ENCODE peak calls at places on chromosomes 12 and 14, in six cellular contexts. P is epithelial cell of esophagus, L is testis, I is choroid plexus epithelial cell, R is lung, M is mesendoderm. Z is an unnamed sample.

GRCh38 chr12:131188131-131189050 is 234.7 kb downstream of the ADGRD1 start:
- DNase-seq in R (no peak), L (no peak), M (no peak), P (no peak), I (no peak), Z (no peak)

GRCh38 chr14:75497191-75497590 is 25.1 kb upstream of the BATF start:
- DNase-seq in I (no peak), M (no peak), P (no peak), R (peak; percentile 26), L (no peak), Z (no peak)

GRCh38 chr12:57367121-57367520 is 63.7 kb downstream of the R3HDM2 start:
- DNase-seq in M (no peak), R (no peak), L (no peak), I (peak; percentile 12), P (no peak), Z (no peak)

GRCh38 chr12:1864867-1865266 is 44.5 kb downstream of the LRTM2 start:
- DNase-seq in L (no peak), P (no peak), R (no peak), M (no peak), I (no peak), Z (no peak)

GRCh38 chr14:103576371-103577024 is 13.7 kb downstream of the COA8 start:
- DNase-seq in I (peak; percentile 93), R (peak; percentile 93), P (peak; percentile 87), M (peak; percentile 72), L (peak; percentile 91), Z (no peak)

GRCh38 chr12:46549527-46550265 is 177.1 kb upstream of the SLC38A2 start:
- DNase-seq in M (no peak), R (no peak), I (peak; percentile 94), L (no peak), P (peak; percentile 96), Z (no peak)

GRCh38 chr12:5912437-5913334 is 32.4 kb downstream of the ANO2 start:
- DNase-seq in R (peak; percentile 19), L (no peak), P (no peak), I (no peak), M (peak; percentile 73), Z (no peak)

GRCh38 chr12:5242440-5242839 is 189.5 kb upstream of the NTF3 start:
- DNase-seq in M (no peak), R (no peak), P (no peak), L (no peak), I (no peak), Z (no peak)

GRCh38 chr12:79764641-79765040 is 73.9 kb upstream of the PAWR start:
- DNase-seq in L (no peak), R (no peak), I (no peak), P (no peak), M (no peak), Z (no peak)

GRCh38 chr12:66859751-66860440 is 181.0 kb upstream of the GRIP1 start:
- DNase-seq in P (peak; percentile 38), L (peak; percentile 14), I (peak; percentile 2), R (no peak), M (peak; percentile 51), Z (no peak)

GRCh38 chr12:47079365-47079893 is at the start of gene PCED1B:
- DNase-seq in P (peak; percentile 82), L (peak; percentile 80), M (peak; percentile 83), I (peak; percentile 85), R (peak; percentile 84), Z (peak; percentile 36)

GRCh38 chr14:23034498-23035302 is at the start of gene PSMB5:
- DNase-seq in P (peak; percentile 98), L (peak; percentile 97), M (peak; percentile 99), R (peak; percentile 91), I (peak; percentile 98), Z (peak; percentile 98)

DNA sequence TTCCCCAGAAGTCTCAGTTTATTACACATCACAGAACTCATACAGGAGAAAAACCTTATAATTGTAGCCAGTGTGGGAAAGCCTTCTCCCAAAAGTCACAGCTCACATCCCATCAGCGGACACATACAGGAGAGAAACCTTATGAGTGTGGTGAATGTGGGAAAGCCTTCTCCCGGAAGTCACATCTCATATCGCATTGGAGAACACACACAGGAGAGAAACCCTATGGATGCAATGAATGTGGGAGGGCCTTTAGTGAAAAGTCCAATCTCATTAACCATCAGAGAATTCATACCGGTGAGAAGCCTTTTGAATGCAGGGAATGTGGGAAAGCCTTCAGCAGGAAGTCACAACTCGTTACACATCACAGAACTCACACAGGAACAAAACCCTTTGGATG is 20.1 kb downstream of the ZNF84 start:
- DNase-seq in M (peak; percentile 55), I (peak; percentile 19), L (no peak), R (no peak), P (no peak), Z (no peak)
- H3K4me3 ChIP-seq in M (peak overlapping the region; percentile 36), I (no peak overlapping the region), L (no peak overlapping the region), R (no peak overlapping the region), P (no peak overlapping the region), Z (no peak overlapping the region)

GRCh38 chr12:107110519-107110859 is 17.1 kb upstream of the CRY1 start:
- DNase-seq in L (no peak), R (no peak), I (no peak), M (no peak), P (no peak), Z (no peak)

GRCh38 chr12:107108995-107109508 is 15.7 kb upstream of the CRY1 start:
- DNase-seq in L (no peak), R (no peak), I (no peak), M (no peak), P (no peak), Z (no peak)

GRCh38 chr12:107107381-107107780 is 14.0 kb upstream of the CRY1 start:
- DNase-seq in P (no peak), R (no peak), M (no peak), L (no peak), I (no peak), Z (no peak)

GRCh38 chr12:107111314-107111713 is 18.0 kb upstream of the CRY1 start:
- DNase-seq in L (no peak), P (no peak), I (no peak), R (no peak), M (no peak), Z (no peak)

GRCh38 chr12:107109726-107110518 is 16.6 kb upstream of the CRY1 start:
- DNase-seq in I (no peak), R (no peak), P (peak; percentile 13), L (no peak), M (no peak), Z (no peak)
- H3K4me3 ChIP-seq in I (no peak overlapping the region), R (no peak overlapping the region), P (no peak overlapping the region), L (no peak overlapping the region), M (no peak overlapping the region), Z (no peak overlapping the region)

GRCh38 chr14:35159742-35160409 is 37.5 kb downstream of the PRORP start:
- DNase-seq in R (no peak), L (no peak), P (peak; percentile 98), I (peak; percentile 96), M (no peak), Z (no peak)
- H3K4me3 ChIP-seq in R (no peak overlapping the region), L (no peak overlapping the region), P (no peak overlapping the region), I (no peak overlapping the region), M (no peak overlapping the region), Z (no peak overlapping the region)

DNA sequence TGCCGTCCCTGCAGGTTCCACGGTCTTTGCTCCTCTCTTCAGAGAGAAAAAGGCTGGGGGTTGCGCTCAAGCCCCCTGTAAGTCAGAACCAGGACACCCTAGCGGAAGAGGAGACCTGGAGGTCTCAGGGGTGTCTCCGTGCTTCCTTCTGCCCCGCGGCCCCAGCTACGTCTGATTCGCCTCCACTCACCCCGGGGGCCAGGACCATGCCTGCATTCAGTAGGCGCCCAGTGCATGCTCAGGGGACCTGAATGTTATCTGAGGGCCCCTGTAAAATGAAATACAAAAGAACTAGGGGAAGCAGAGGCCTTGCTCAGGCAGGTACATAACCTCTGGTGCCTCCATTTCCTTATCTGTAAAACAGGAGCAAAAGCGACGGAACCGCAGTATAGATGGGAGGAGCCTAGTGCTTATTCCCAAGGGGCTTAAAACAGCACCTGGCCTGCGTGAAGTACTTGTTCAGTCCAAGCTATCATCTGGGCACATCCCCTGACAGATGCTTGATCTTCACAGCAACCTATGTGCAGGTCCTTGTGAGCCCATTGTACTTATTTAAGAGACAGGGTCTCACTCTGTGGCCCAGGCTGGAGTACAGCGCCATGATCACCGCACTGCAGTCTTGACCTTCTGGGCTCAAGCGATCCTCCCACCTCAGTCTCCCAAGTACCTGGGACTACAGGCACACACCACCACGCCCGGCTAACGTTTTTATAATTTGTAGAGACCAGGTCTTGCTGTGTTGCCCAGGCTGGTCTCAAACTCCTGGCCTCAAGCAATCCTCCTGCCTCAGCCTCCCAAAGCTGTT is 110.3 kb upstream of the NCOR2 start:
- DNase-seq in I (no peak), M (no peak), L (no peak), P (no peak), R (no peak), Z (no peak)
- H3K4me3 ChIP-seq in I (no peak overlapping the region), M (no peak overlapping the region), L (no peak overlapping the region), P (no peak overlapping the region), R (no peak overlapping the region), Z (no peak overlapping the region)

GRCh38 chr12:54040648-54041047 is 7.8 kb downstream of the HOXC5 start:
- DNase-seq in I (no peak), M (no peak), P (no peak), L (no peak), R (no peak), Z (no peak)

GRCh38 chr12:54041097-54041690 is 8.3 kb downstream of the HOXC5 start:
- DNase-seq in I (no peak), P (no peak), L (no peak), M (no peak), R (no peak), Z (no peak)

GRCh38 chr12:54039417-54040147 is 6.7 kb downstream of the HOXC5 start:
- DNase-seq in L (peak; percentile 69), P (no peak), M (no peak), R (no peak), I (no peak), Z (no peak)

GRCh38 chr12:54038760-54039414 is 6.0 kb downstream of the HOXC5 start:
- DNase-seq in L (no peak), P (peak; percentile 63), M (no peak), R (no peak), I (no peak), Z (no peak)

DNA sequence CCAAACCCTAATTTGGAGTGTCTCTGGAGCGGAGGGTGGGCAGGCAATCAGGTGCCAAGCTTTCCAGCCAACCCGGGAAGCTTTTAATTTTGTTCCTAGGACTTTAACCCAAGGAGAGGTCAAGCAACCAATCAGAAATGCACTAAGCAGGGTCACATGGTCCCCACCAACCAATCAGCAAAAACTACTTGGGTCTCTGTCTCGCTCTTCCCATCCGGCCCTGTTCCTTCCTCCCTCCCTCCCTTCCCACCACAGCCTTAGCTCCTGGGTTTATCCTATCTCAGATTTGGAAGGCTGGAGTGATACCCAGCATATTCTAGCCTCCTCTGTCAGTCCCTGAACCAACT is 7.3 kb downstream of the HOXC5 start:
- DNase-seq in P (no peak), R (no peak), M (no peak), I (no peak), L (peak; percentile 72), Z (no peak)
- H3K4me3 ChIP-seq in P (no peak overlapping the region), R (no peak overlapping the region), M (no peak overlapping the region), I (no peak overlapping the region), L (peak overlapping the region; percentile 26), Z (no peak overlapping the region)

DNA sequence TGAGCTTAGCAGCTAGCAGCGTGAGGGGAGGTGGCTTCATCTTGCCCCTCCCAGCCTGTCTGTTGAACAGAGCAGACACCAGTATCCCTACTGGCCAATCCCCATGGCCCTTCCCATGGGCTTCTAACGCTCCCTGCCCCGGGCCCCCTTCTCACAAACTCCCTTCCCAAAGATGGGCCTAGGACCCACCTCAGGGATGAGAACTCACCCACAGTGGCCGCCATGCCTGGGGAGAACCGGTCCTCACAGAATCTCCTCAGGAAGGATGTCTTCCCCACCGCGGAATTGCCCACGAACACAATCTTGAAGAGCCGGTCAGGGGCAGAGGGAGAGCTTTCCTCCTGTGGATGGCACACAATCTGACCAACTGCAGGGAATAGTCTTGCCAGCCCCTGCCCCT is 119.5 kb downstream of the CRACR2A start:
- DNase-seq in I (no peak), L (no peak), R (no peak), P (no peak), M (no peak), Z (no peak)
- H3K4me3 ChIP-seq in I (no peak overlapping the region), L (no peak overlapping the region), R (no peak overlapping the region), P (no peak overlapping the region), M (no peak overlapping the region), Z (no peak overlapping the region)